ENCODE peak calls at places on chromosome 6, in nine cellular contexts. Z, Q, C, P, T, L, M, V and B are unnamed samples.

GRCh38 chr6:96760153-96760687 is 77.1 kb downstream of the GPR63 start:
- ATAC-seq in Z (peak), Q (no peak), C (no peak), P (no peak), T (no peak), L (no peak), M (no peak), V (no peak), B (no peak)

GRCh38 chr6:170260686-170261085 is 30.2 kb downstream of the DLL1 start:
- ATAC-seq in Z (peak), Q (no peak), C (peak), P (no peak), T (peak), L (no peak), M (no peak), V (no peak), B (no peak)

GRCh38 chr6:112877134-112878100 is 530.3 kb downstream of the RFPL4B start:
- ATAC-seq in Z (no peak), Q (no peak), C (peak), P (peak), T (peak), L (peak), M (no peak), V (no peak), B (peak)

GRCh38 chr6:36955671-36956070 is 1.1 kb downstream of the PI16 start:
- ATAC-seq in Z (no peak), Q (no peak), C (no peak), P (no peak), T (no peak), L (no peak), M (no peak), V (no peak), B (no peak)

GRCh38 chr6:96816182-96816888 is 20.9 kb downstream of the GPR63 start:
- ATAC-seq in Z (no peak), Q (no peak), C (no peak), P (peak), T (no peak), L (no peak), M (no peak), V (no peak), B (no peak)

GRCh38 chr6:68044264-68044663 is 590.8 kb upstream of the ADGRB3 start:
- ATAC-seq in Z (no peak), Q (no peak), C (no peak), P (no peak), T (no peak), L (no peak), M (no peak), V (no peak), B (no peak)

GRCh38 chr6:11615214-11615602 is 77.7 kb downstream of the TMEM170B start:
- ATAC-seq in Z (no peak), Q (no peak), C (peak), P (no peak), T (no peak), L (no peak), M (no peak), V (no peak), B (no peak)

GRCh38 chr6:25038992-25039391 is 103.2 kb upstream of the RIPOR2 start:
- ATAC-seq in Z (no peak), Q (no peak), C (no peak), P (no peak), T (no peak), L (no peak), M (no peak), V (no peak), B (no peak)

GRCh38 chr6:45187841-45188240 is 140.3 kb upstream of the RUNX2 start:
- ATAC-seq in Z (no peak), Q (no peak), C (peak), P (no peak), T (no peak), L (no peak), M (no peak), V (no peak), B (no peak)

GRCh38 chr6:24855389-24856245 is 56.9 kb upstream of the ARMH2 start:
- ATAC-seq in Z (peak), Q (peak), C (peak), P (peak), T (peak), L (peak), M (peak), V (peak), B (peak)

GRCh38 chr6:38503032-38503784 is 136.5 kb downstream of the BTBD9 start:
- ATAC-seq in Z (no peak), Q (no peak), C (no peak), P (no peak), T (no peak), L (no peak), M (no peak), V (no peak), B (no peak)

GRCh38 chr6:148962854-148963515 is 216.2 kb downstream of the UST start:
- ATAC-seq in Z (no peak), Q (no peak), C (no peak), P (no peak), T (no peak), L (no peak), M (no peak), V (no peak), B (peak)

GRCh38 chr6:87721311-87721710 is 19.3 kb upstream of the AKIRIN2 start:
- ATAC-seq in Z (no peak), Q (no peak), C (no peak), P (no peak), T (no peak), L (no peak), M (no peak), V (no peak), B (no peak)

DNA sequence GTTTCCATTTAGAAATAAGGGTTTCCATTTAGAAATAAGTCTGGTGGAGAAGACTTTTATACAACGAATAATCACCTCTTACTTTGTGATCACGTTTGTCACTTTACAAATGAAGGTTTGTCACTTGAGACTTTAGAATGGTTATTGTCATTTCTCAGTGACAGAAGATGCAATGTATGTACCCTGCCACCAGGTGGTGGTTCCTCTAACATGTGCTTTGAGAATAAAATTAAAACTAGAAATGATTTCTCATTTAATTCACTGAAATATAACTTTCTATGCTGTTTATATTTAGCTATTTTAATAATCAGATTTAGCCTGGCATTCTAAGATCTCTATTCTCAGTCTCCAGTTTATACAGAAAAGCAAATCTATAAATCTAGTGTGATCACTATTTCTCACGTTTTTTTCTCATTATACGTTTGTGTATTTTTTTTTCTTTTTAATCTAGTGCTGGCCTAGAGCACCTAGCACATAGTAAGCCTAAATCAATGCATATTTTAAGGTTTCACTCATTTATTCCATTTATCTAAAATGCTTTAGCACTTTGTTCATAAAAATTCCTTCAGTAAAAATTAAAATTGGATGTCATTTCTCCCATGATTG is 57.4 kb upstream of the TFAP2D start:
- ATAC-seq in Z (no peak), Q (no peak), C (no peak), P (peak), T (no peak), L (no peak), M (no peak), V (no peak), B (no peak)
- TF ChIP-seq CTCF in Z (no peak), Q (no peak), C (peak), P (peak), T (peak), L (peak), M (peak), V (peak), B (no peak)

GRCh38 chr6:157239148-157239547 is 84.2 kb downstream of the TMEM242 start:
- ATAC-seq in Z (no peak), Q (no peak), C (no peak), P (no peak), T (no peak), L (no peak), M (no peak), V (no peak), B (no peak)

GRCh38 chr6:157233686-157234085 is 89.6 kb downstream of the TMEM242 start:
- ATAC-seq in Z (no peak), Q (no peak), C (no peak), P (no peak), T (no peak), L (no peak), M (no peak), V (no peak), B (no peak)

GRCh38 chr6:157238346-157238745 is 85.0 kb downstream of the TMEM242 start:
- ATAC-seq in Z (no peak), Q (no peak), C (no peak), P (no peak), T (no peak), L (no peak), M (no peak), V (no peak), B (no peak)

GRCh38 chr6:157235600-157236039 is 87.7 kb downstream of the TMEM242 start:
- ATAC-seq in Z (no peak), Q (peak), C (no peak), P (peak), T (peak), L (peak), M (peak), V (peak), B (peak)

GRCh38 chr6:157236040-157236725 is 87.1 kb downstream of the TMEM242 start:
- ATAC-seq in Z (no peak), Q (peak), C (no peak), P (peak), T (peak), L (peak), M (peak), V (peak), B (peak)
- TF ChIP-seq CTCF in Z (no peak), Q (no peak), C (no peak), P (no peak), T (no peak), L (no peak), M (no peak), V (no peak), B (no peak)

GRCh38 chr6:131807644-131808459 is at the start of gene ENPP1:
- ATAC-seq in Z (peak), Q (peak), C (peak), P (peak), T (peak), L (peak), M (peak), V (peak), B (peak)
- TF ChIP-seq CTCF in Z (no peak), Q (no peak), C (peak), P (peak), T (peak), L (peak), M (peak), V (no peak), B (peak)

GRCh38 chr6:79375635-79376425 is 141.3 kb upstream of the HMGN3 start:
- ATAC-seq in Z (no peak), Q (no peak), C (no peak), P (no peak), T (no peak), L (no peak), M (no peak), V (no peak), B (no peak)

GRCh38 chr6:79373246-79373645 is 138.8 kb upstream of the HMGN3 start:
- ATAC-seq in Z (no peak), Q (peak), C (no peak), P (peak), T (peak), L (peak), M (no peak), V (no peak), B (no peak)

GRCh38 chr6:79374308-79374707 is 139.8 kb upstream of the HMGN3 start:
- ATAC-seq in Z (no peak), Q (no peak), C (no peak), P (no peak), T (no peak), L (no peak), M (no peak), V (no peak), B (no peak)

GRCh38 chr6:79373880-79374279 is 139.4 kb upstream of the HMGN3 start:
- ATAC-seq in Z (no peak), Q (no peak), C (no peak), P (no peak), T (no peak), L (no peak), M (no peak), V (no peak), B (no peak)

DNA sequence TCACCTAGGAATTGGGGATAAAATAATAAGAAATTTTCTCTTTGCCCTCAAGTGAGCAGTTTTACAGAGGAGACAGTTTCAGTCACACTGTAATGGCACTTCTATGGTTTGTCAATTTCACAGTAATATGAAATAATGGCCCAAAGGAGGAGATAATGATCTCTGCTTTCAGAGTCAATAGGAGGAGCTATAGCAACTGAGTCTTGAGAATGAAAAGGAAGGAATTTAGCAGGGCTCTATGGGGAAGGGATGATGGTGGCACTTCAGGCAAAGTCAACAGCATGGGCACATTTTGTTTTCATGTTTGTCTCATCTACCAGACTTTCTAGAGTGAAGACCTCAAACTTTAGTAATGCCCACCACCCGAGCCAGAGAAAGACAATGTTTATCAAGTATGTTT is 138.3 kb upstream of the HMGN3 start:
- ATAC-seq in Z (peak), Q (no peak), C (no peak), P (peak), T (no peak), L (peak), M (no peak), V (no peak), B (no peak)
- TF ChIP-seq CTCF in Z (no peak), Q (no peak), C (no peak), P (no peak), T (no peak), L (no peak), M (no peak), V (no peak), B (no peak)

GRCh38 chr6:43886717-43887339 is 116.8 kb downstream of the VEGFA start:
- ATAC-seq in Z (no peak), Q (no peak), C (no peak), P (no peak), T (no peak), L (no peak), M (no peak), V (no peak), B (no peak)

GRCh38 chr6:43886067-43886461 is 116.1 kb downstream of the VEGFA start:
- ATAC-seq in Z (no peak), Q (no peak), C (no peak), P (no peak), T (no peak), L (no peak), M (no peak), V (no peak), B (no peak)

GRCh38 chr6:43884660-43885022 is 114.6 kb downstream of the VEGFA start:
- ATAC-seq in Z (no peak), Q (no peak), C (no peak), P (peak), T (no peak), L (no peak), M (no peak), V (no peak), B (no peak)

GRCh38 chr6:43883698-43884659 is 114.0 kb downstream of the VEGFA start:
- ATAC-seq in Z (no peak), Q (no peak), C (no peak), P (peak), T (peak), L (peak), M (no peak), V (no peak), B (peak)

GRCh38 chr6:43885399-43886066 is 115.5 kb downstream of the VEGFA start:
- ATAC-seq in Z (no peak), Q (no peak), C (no peak), P (no peak), T (no peak), L (no peak), M (no peak), V (no peak), B (no peak)
- TF ChIP-seq CTCF in Z (no peak), Q (no peak), C (no peak), P (no peak), T (no peak), L (no peak), M (no peak), V (no peak), B (no peak)

GRCh38 chr6:63760199-63760598 is 124.6 kb downstream of the PHF3 start:
- ATAC-seq in Z (no peak), Q (no peak), C (no peak), P (no peak), T (no peak), L (no peak), M (no peak), V (no peak), B (no peak)

GRCh38 chr6:63759605-63760004 is 124.0 kb downstream of the PHF3 start:
- ATAC-seq in Z (no peak), Q (no peak), C (peak), P (no peak), T (no peak), L (no peak), M (no peak), V (no peak), B (no peak)

GRCh38 chr6:63765828-63766227 is 130.2 kb downstream of the PHF3 start:
- ATAC-seq in Z (no peak), Q (no peak), C (no peak), P (no peak), T (no peak), L (no peak), M (no peak), V (no peak), B (no peak)

DNA sequence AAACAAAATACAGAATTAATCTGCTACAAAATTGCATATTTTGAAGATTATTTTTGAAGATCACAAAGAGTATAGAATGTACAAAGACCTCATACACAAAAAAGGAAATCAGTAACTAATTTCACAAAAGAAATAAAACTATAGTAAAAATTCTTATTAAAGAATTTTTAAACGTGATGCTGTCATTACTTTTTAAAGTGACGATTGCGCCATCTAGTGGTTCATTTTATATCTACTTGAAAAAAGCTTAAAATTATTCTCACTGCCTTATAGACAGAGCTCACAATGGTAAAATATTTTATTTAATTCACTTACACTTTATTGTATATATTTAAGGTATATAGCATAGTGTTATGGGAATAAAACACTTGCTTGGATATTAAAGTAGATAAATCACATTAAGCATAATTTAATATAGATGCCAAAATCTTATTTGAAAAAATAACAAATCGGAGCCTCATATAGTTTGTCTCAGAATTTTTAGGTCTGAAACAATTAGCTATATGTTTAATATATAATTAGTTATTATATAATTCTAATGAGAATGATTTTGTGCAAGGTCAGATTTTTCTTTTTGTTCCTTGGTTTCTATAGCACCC is 128.8 kb downstream of the PHF3 start:
- ATAC-seq in Z (peak), Q (no peak), C (no peak), P (peak), T (peak), L (peak), M (no peak), V (no peak), B (no peak)
- TF ChIP-seq CTCF in Z (peak), Q (peak), C (peak), P (peak), T (peak), L (peak), M (peak), V (peak), B (peak)

GRCh38 chr6:147508073-147508870 is at the start of gene SAMD5:
- ATAC-seq in Z (peak), Q (peak), C (peak), P (peak), T (peak), L (peak), M (peak), V (no peak), B (peak)
- TF ChIP-seq CTCF in Z (no peak), Q (no peak), C (no peak), P (no peak), T (no peak), L (peak), M (no peak), V (no peak), B (no peak)

DNA sequence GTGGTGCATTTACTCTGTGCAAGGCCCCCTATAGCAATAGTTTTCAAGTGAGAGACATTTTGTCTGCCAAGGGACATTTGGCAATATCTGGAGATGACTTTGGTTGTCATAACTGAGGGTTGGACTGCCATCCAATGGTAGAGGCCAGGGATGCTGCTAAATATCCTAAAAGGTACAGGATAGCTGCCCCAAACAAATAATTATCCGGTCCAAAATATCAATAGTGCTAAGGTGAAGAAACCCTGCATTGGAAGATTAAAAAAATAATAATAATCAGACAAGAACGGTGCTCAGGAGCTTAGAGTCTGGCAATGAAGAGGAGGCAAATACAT is 11.3 kb upstream of the FILIP1 start:
- ATAC-seq in Z (no peak), Q (no peak), C (no peak), P (peak), T (no peak), L (peak), M (no peak), V (no peak), B (peak)
- TF ChIP-seq CTCF in Z (no peak), Q (no peak), C (peak), P (no peak), T (peak), L (no peak), M (no peak), V (no peak), B (no peak)

GRCh38 chr6:101395345-101395744 is 1.8 kb downstream of the GRIK2 start:
- ATAC-seq in Z (no peak), Q (no peak), C (no peak), P (no peak), T (no peak), L (no peak), M (no peak), V (no peak), B (no peak)
- TF ChIP-seq CTCF in Z (peak), Q (no peak), C (peak), P (no peak), T (no peak), L (no peak), M (no peak), V (no peak), B (no peak)